ENCODE peak calls at places on chromosomes 6 and 20, in eight cellular contexts. N is stimulated activated naive CD8-positive, alpha-beta T cell treated with anti-CD3 and anti-CD28 coated beads, Interleukin-15, amount 100 ng/mL, for 72 hours; R is hypothalamus; U is fibroblast of villous mesenchyme; P is activated T-helper 9 cell treated with anti-CD3 and anti-CD28 coated beads, Interleukin-2, amount 50 U/mL, for 16 hours; B is T-cell; H is NCI-H1694 treated with DMSO at 0.1 percent for 48 hours; E is left cardiac atrium. Y is an unnamed sample.

GRCh38 chr20:44495257-44495656 is 19.6 kb downstream of the TTPAL start:
- DNase-seq in N (no peak), R (no peak), U (peak), P (no peak), B (no peak), H (no peak), E (no peak), Y (no peak)

GRCh38 chr20:7843613-7844012 is 96.6 kb downstream of the HAO1 start:
- DNase-seq in N (no peak), R (no peak), U (peak), P (no peak), B (no peak), H (no peak), E (peak), Y (no peak)

GRCh38 chr6:131954775-131955107 is 3.6 kb upstream of the CCN2 start:
- DNase-seq in N (no peak), R (no peak), U (peak), P (no peak), B (no peak), H (no peak), E (peak), Y (no peak)

GRCh38 chr6:155778336-155778735 is 322.7 kb upstream of the NOX3 start:
- DNase-seq in N (no peak), R (no peak), U (no peak), P (no peak), B (no peak), H (no peak), E (no peak), Y (no peak)

GRCh38 chr6:99349620-99350141 is at the start of gene FAXC:
- DNase-seq in N (no peak), R (no peak), U (peak), P (no peak), B (no peak), H (peak), E (no peak), Y (peak)

GRCh38 chr20:44770480-44771171 is 25.0 kb downstream of the KCNK15 start:
- DNase-seq in N (no peak), R (no peak), U (no peak), P (no peak), B (no peak), H (no peak), E (no peak), Y (no peak)

GRCh38 chr6:89987140-89987539 is 92.9 kb downstream of the GJA10 start:
- DNase-seq in N (no peak), R (no peak), U (no peak), P (no peak), B (no peak), H (no peak), E (no peak), Y (no peak)

GRCh38 chr6:129192458-129192989 is 309.6 kb downstream of the LAMA2 start:
- DNase-seq in N (no peak), R (no peak), U (no peak), P (no peak), B (no peak), H (no peak), E (no peak), Y (no peak)

Y was measured in head of caudate nucleus.